ENCODE peak calls at places on chromosomes 6 and 20, in nine cellular contexts. B is psoas muscle; O is hepatocyte; G is dorsolateral prefrontal cortex; W is CD8-positive, alpha-beta memory T cell; R is ovary; Z is lung; E is body of pancreas; H is stomach. S is an unnamed sample. For H3K27me3, the result is how much of the 10 kb centered on the place peaks cover.

GRCh38 chr20:19757487-19757972 is 528 bp upstream of the RIN2 start:
- DNase-seq in B (peak), O (peak), G (peak), W (no peak), R (peak), Z (peak), E (peak), H (peak), S (no peak)

GRCh38 chr6:53321701-53322100 is 27.0 kb downstream of the ELOVL5 start:
- DNase-seq in B (no peak), O (no peak), G (no peak), W (no peak), R (no peak), Z (no peak), E (no peak), H (no peak), S (no peak)

GRCh38 chr20:17534077-17534476 is 2.9 kb upstream of the BFSP1 start:
- DNase-seq in B (no peak), O (no peak), G (no peak), W (no peak), R (no peak), Z (no peak), E (no peak), H (no peak), S (no peak)

GRCh38 chr6:24891004-24891403 is 44.8 kb downstream of the RIPOR2 start:
- DNase-seq in B (no peak), O (no peak), G (no peak), W (no peak), R (no peak), Z (no peak), E (no peak), H (no peak), S (no peak)

GRCh38 chr6:128570439-128571063 is 50.2 kb upstream of the PTPRK start:
- DNase-seq in B (no peak), O (no peak), G (no peak), W (no peak), R (no peak), Z (no peak), E (no peak), H (no peak), S (no peak)

GRCh38 chr20:61937146-61937962 is 128.3 kb downstream of the TAF4 start:
- DNase-seq in B (peak), O (no peak), G (peak), W (no peak), R (no peak), Z (no peak), E (no peak), H (no peak), S (no peak)

GRCh38 chr6:12528581-12529363 is 187.8 kb upstream of the PHACTR1 start:
- DNase-seq in B (no peak), O (peak), G (no peak), W (no peak), R (no peak), Z (no peak), E (no peak), H (no peak), S (no peak)

GRCh38 chr6:101146389-101146788 is 247.1 kb upstream of the GRIK2 start:
- DNase-seq in B (no peak), O (no peak), G (no peak), W (no peak), R (no peak), Z (no peak), E (no peak), H (no peak), S (no peak)

GRCh38 chr6:82882363-82883033 is 183.1 kb downstream of the UBE3D start:
- DNase-seq in B (no peak), O (no peak), G (no peak), W (no peak), R (no peak), Z (no peak), E (no peak), H (no peak), S (no peak)

GRCh38 chr6:56245903-56246351 is 1.5 kb downstream of the COL21A1 start:
- DNase-seq in B (no peak), O (no peak), G (no peak), W (no peak), R (no peak), Z (no peak), E (no peak), H (no peak), S (no peak)

GRCh38 chr6:37323568-37323967 is 30.2 kb upstream of the RNF8 start:
- DNase-seq in B (no peak), O (no peak), G (no peak), W (no peak), R (no peak), Z (no peak), E (no peak), H (no peak), S (no peak)

GRCh38 chr6:53412751-53413150 is 64.0 kb upstream of the ELOVL5 start:
- DNase-seq in B (no peak), O (no peak), G (no peak), W (no peak), R (no peak), Z (no peak), E (no peak), H (no peak), S (no peak)

GRCh38 chr6:67629268-67629667 is 1005.8 kb upstream of the ADGRB3 start:
- DNase-seq in B (no peak), O (no peak), G (no peak), W (no peak), R (no peak), Z (no peak), E (no peak), H (no peak), S (no peak)

GRCh38 chr20:3400260-3401155 is 7.0 kb downstream of the DNAAF9 start:
- DNase-seq in B (no peak), O (no peak), G (no peak), W (no peak), R (no peak), Z (no peak), E (no peak), H (peak), S (no peak)

GRCh38 chr20:6828794-6829423 is 61.4 kb downstream of the BMP2 start:
- DNase-seq in B (peak), O (peak), G (peak), W (no peak), R (peak), Z (peak), E (peak), H (peak), S (no peak)

GRCh38 chr6:163529605-163530004 is 115.1 kb downstream of the QKI start:
- DNase-seq in B (no peak), O (peak), G (no peak), W (no peak), R (no peak), Z (no peak), E (no peak), H (no peak), S (no peak)

GRCh38 chr6:95578106-95578410 is 723 bp downstream of the MANEA start:
- DNase-seq in B (no peak), O (no peak), G (no peak), W (no peak), R (no peak), Z (no peak), E (no peak), H (no peak), S (no peak)

GRCh38 chr6:160077526-160077925 is 44.1 kb upstream of the SLC22A1 start:
- DNase-seq in B (no peak), O (no peak), G (no peak), W (no peak), R (no peak), Z (no peak), E (no peak), H (no peak), S (no peak)

GRCh38 chr20:62274332-62275262 is 28.2 kb upstream of the ADRM1 start:
- DNase-seq in B (no peak), O (no peak), G (peak), W (no peak), R (peak), Z (no peak), E (no peak), H (no peak), S (no peak)

GRCh38 chr6:21754891-21755290 is 161.3 kb downstream of the SOX4 start:
- DNase-seq in B (no peak), O (peak), G (no peak), W (no peak), R (no peak), Z (no peak), E (no peak), H (no peak), S (no peak)

GRCh38 chr20:44967207-44967807 is 995 bp downstream of the STK4 start:
- DNase-seq in B (no peak), O (no peak), G (no peak), W (peak), R (no peak), Z (no peak), E (peak), H (no peak), S (peak)

GRCh38 chr6:154638369-154638768 is 94.8 kb upstream of the SCAF8 start:
- DNase-seq in B (no peak), O (no peak), G (no peak), W (no peak), R (no peak), Z (no peak), E (no peak), H (no peak), S (no peak)

GRCh38 chr6:136249336-136249735 is 775 bp downstream of the MTFR2 start:
- DNase-seq in B (no peak), O (no peak), G (no peak), W (no peak), R (no peak), Z (no peak), E (no peak), H (no peak), S (no peak)

GRCh38 chr6:14703586-14703985 is 542.3 kb upstream of the JARID2 start:
- DNase-seq in B (no peak), O (no peak), G (no peak), W (no peak), R (no peak), Z (no peak), E (no peak), H (no peak), S (no peak)

GRCh38 chr6:74137910-74138309 is 441.9 kb downstream of the CD109 start:
- DNase-seq in B (no peak), O (peak), G (no peak), W (no peak), R (no peak), Z (no peak), E (no peak), H (no peak), S (no peak)

GRCh38 chr20:46333136-46333991 is 25.1 kb upstream of the CDH22 start:
- DNase-seq in B (peak), O (no peak), G (no peak), W (no peak), R (no peak), Z (no peak), E (no peak), H (no peak), S (no peak)

GRCh38 chr6:16760536-16761468 is at the start of gene ATXN1:
- DNase-seq in B (peak), O (peak), G (peak), W (peak), R (peak), Z (peak), E (peak), H (peak), S (peak)

GRCh38 chr6:158854214-158855101 is 35.3 kb upstream of the EZR start:
- DNase-seq in B (no peak), O (peak), G (no peak), W (peak), R (no peak), Z (no peak), E (no peak), H (no peak), S (peak)

GRCh38 chr20:45056473-45057148 is 44.3 kb downstream of the KCNS1 start:
- DNase-seq in B (no peak), O (no peak), G (no peak), W (no peak), R (no peak), Z (no peak), E (no peak), H (no peak), S (no peak)

GRCh38 chr20:43655937-43656336 is 11.0 kb upstream of the MYBL2 start:
- DNase-seq in B (no peak), O (no peak), G (no peak), W (no peak), R (no peak), Z (no peak), E (no peak), H (no peak), S (no peak)
- H3K4me3 ChIP-seq in B (no peak), O (no peak), G (no peak), W (no peak), R (no peak), Z (no peak), E (no peak), H (no peak), S (no peak)

GRCh38 chr6:150596439-150596838 is 3.2 kb upstream of the PLEKHG1 start:
- DNase-seq in B (no peak), O (peak), G (no peak), W (no peak), R (no peak), Z (no peak), E (no peak), H (no peak), S (no peak)
- H3K27me3 ChIP-seq in B (under half), O (under half), G (under half), W (under half), R (under half), Z (under half), E (under half), H (under half), S (under half)

DNA sequence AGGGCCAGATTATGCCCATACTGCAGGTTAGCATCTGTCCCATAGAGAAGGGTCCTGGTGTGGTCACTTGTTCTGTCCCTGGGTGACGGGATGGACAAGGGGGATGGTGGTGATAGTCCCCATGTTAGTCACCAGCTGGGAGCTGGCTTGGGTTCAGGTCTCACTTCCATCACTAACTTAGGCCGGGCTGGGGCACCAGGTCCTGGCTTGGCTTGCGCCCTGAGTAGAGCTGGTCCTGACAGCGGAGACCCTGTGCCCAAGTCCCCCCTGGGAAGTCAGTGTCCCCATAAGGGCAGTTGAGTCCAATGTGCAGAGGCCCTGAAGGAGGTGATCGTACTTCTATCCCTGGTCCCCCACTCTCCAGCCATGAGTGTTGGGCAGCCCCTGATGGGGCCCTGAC is 52.6 kb downstream of the ANKRD60 start:
- DNase-seq in B (no peak), O (no peak), G (no peak), W (no peak), R (no peak), Z (no peak), E (no peak), H (no peak), S (no peak)
- H3K27ac ChIP-seq in B (peak), O (no peak), G (no peak), W (no peak), R (peak), Z (no peak), E (no peak), H (peak), S (no peak)

DNA sequence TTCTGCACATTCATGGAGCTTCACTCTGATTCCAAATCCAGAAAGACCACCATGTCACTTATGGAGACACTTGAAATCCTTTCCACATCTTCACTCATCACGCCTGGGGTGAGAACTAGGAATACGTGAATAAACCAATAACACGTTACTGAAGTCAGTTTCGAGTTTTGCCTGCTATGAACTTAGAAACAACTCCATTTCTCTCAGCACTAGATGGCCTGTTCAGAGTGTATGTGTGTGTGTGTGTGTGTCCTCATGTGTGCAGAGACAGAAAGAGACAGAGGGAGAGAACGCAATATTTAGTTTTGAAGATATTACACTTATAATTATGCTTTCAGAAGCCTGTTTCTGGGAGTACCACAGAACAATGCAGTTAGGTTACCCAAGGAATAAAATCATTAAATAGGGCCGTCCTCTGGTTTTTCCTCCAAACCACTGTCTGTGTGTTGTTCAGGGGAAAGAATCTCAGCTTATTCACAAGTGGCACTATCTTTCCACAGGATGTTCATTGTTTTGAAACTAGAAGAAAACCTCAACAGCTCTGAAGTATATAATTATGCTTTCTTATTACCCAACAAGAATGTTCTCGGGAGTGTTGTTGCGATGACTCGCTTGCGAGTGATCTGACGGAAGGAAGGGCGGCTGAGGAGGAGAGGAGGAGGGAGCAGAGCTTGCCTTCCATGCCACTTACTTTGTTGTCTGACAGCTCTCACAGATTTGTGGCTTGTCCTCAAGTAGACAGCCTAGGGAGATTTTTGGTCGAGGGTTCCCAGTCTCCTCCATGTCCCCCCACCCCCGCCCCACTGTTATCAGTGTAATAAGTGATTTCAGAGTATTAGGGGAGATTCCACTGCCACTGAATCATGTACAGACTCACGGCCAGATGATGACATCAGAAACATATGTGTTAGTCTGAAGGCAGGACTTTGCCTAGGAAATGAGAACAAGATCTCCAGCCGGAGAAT is 80.9 kb upstream of the CCN6 start:
- DNase-seq in B (peak), O (peak), G (no peak), W (peak), R (peak), Z (peak), E (peak), H (no peak), S (peak)
- H3K4me3 ChIP-seq in B (no peak), O (no peak), G (no peak), W (peak), R (peak), Z (no peak), E (no peak), H (no peak), S (peak)

GRCh38 chr6:50840814-50841192 is 22.1 kb downstream of the TFAP2B start:
- DNase-seq in B (no peak), O (no peak), G (no peak), W (no peak), R (no peak), Z (no peak), E (no peak), H (no peak), S (no peak)

GRCh38 chr6:50836231-50836630 is 17.6 kb downstream of the TFAP2B start:
- DNase-seq in B (no peak), O (no peak), G (no peak), W (no peak), R (no peak), Z (no peak), E (no peak), H (no peak), S (no peak)

GRCh38 chr6:50834929-50835328 is 16.3 kb downstream of the TFAP2B start:
- DNase-seq in B (no peak), O (no peak), G (no peak), W (no peak), R (no peak), Z (no peak), E (no peak), H (no peak), S (no peak)

GRCh38 chr6:50840112-50840813 is 21.6 kb downstream of the TFAP2B start:
- DNase-seq in B (no peak), O (no peak), G (no peak), W (no peak), R (no peak), Z (no peak), E (no peak), H (no peak), S (no peak)

GRCh38 chr6:50837589-50838445 is 19.1 kb downstream of the TFAP2B start:
- DNase-seq in B (no peak), O (no peak), G (no peak), W (no peak), R (no peak), Z (no peak), E (no peak), H (no peak), S (no peak)
- H3K27me3 ChIP-seq in B (under half), O (half or more), G (half or more), W (under half), R (under half), Z (under half), E (under half), H (under half), S (under half)

GRCh38 chr6:3351837-3352524 is 93.2 kb downstream of the PSMG4 start:
- DNase-seq in B (no peak), O (no peak), G (no peak), W (no peak), R (no peak), Z (no peak), E (no peak), H (no peak), S (no peak)

GRCh38 chr6:3352678-3353077 is 93.9 kb downstream of the PSMG4 start:
- DNase-seq in B (no peak), O (no peak), G (no peak), W (no peak), R (no peak), Z (no peak), E (no peak), H (no peak), S (no peak)

GRCh38 chr6:3353939-3354338 is 95.2 kb downstream of the PSMG4 start:
- DNase-seq in B (no peak), O (no peak), G (no peak), W (no peak), R (no peak), Z (no peak), E (no peak), H (no peak), S (no peak)

GRCh38 chr6:3355011-3355357 is 96.2 kb downstream of the PSMG4 start:
- DNase-seq in B (no peak), O (no peak), G (no peak), W (no peak), R (no peak), Z (no peak), E (no peak), H (no peak), S (no peak)

GRCh38 chr6:3353504-3353903 is 94.8 kb downstream of the PSMG4 start:
- DNase-seq in B (no peak), O (no peak), G (no peak), W (no peak), R (no peak), Z (no peak), E (no peak), H (no peak), S (no peak)
- H3K27ac ChIP-seq in B (no peak), O (no peak), G (peak), W (no peak), R (no peak), Z (no peak), E (peak), H (peak), S (no peak)

GRCh38 chr6:108557494-108558371 is 3.0 kb upstream of the FOXO3 start:
- DNase-seq in B (peak), O (peak), G (no peak), W (peak), R (peak), Z (peak), E (peak), H (peak), S (peak)
- H3K4me3 ChIP-seq in B (peak), O (peak), G (peak), W (peak), R (peak), Z (peak), E (peak), H (peak), S (peak)